ENCODE peak calls at places on chromosomes 2 and 18, in six cellular contexts. E is tibial nerve, W is NB4, I is erythroblast, R is H54, A is spleen. H is an unnamed sample.

GRCh38 chr2:216635701-216636541 is 2.7 kb downstream of the IGFBP2 start:
- DNase-seq in A (no peak), W (no peak), I (no peak), R (no peak), E (no peak), H (no peak)

GRCh38 chr2:181742908-181743722 is 62.8 kb upstream of the NEUROD1 start:
- DNase-seq in I (peak; percentile 57), R (no peak), W (peak; percentile 68), E (peak; percentile 64), A (no peak), H (no peak)

GRCh38 chr2:140695163-140695562 is 1435.7 kb downstream of the LRP1B start:
- DNase-seq in W (peak; percentile 13), R (peak; percentile 34), A (no peak), I (no peak), E (no peak), H (no peak)

GRCh38 chr2:235534608-235535422 is 41.0 kb downstream of the AGAP1 start:
- DNase-seq in W (no peak), E (no peak), R (no peak), A (peak; percentile 59), I (no peak), H (no peak)

GRCh38 chr2:125837108-125837507 is 818.9 kb upstream of the GYPC start:
- DNase-seq in R (no peak), A (no peak), I (no peak), E (no peak), W (no peak), H (no peak)

GRCh38 chr18:48022531-48023330 is 92.3 kb upstream of the SMAD2 start:
- DNase-seq in I (peak; percentile 67), E (no peak), R (peak; percentile 55), W (peak; percentile 90), A (no peak), H (peak; percentile 39)

GRCh38 chr2:217289909-217290283 is 430.0 kb upstream of the TNP1 start:
- DNase-seq in E (no peak), I (peak; percentile 87), W (no peak), A (no peak), R (no peak), H (no peak)

GRCh38 chr2:117794668-117795067 is 19.8 kb upstream of the DDX18 start:
- DNase-seq in A (no peak), R (no peak), I (no peak), W (no peak), E (no peak), H (no peak)

GRCh38 chr2:40431600-40431955 is 20.3 kb downstream of the SLC8A1 start:
- DNase-seq in A (no peak), W (peak; percentile 52), R (no peak), I (no peak), E (no peak), H (no peak)

GRCh38 chr2:18479901-18480369 is 80.5 kb downstream of the RDH14 start:
- DNase-seq in I (no peak), R (no peak), W (no peak), E (peak; percentile 42), A (no peak), H (no peak)

GRCh38 chr2:48205137-48205798 is 299.0 kb upstream of the FBXO11 start:
- DNase-seq in E (no peak), R (no peak), W (peak; percentile 31), I (peak; percentile 50), A (no peak), H (no peak)

GRCh38 chr2:202790676-202791075 is 80.9 kb downstream of the ICA1L start:
- DNase-seq in A (no peak), W (no peak), I (no peak), E (no peak), R (no peak), H (no peak)

GRCh38 chr2:147488472-147488871 is 356.4 kb upstream of the ACVR2A start:
- DNase-seq in E (no peak), R (no peak), A (no peak), W (no peak), I (no peak), H (no peak)

GRCh38 chr2:99507964-99508818 is 18.4 kb upstream of the REV1 start:
- DNase-seq in R (no peak), I (no peak), E (no peak), W (peak; percentile 22), A (no peak), H (no peak)

GRCh38 chr2:82675186-82675585 is 1783.9 kb downstream of the SUCLG1 start:
- DNase-seq in R (peak; percentile 1), E (no peak), I (no peak), A (no peak), W (no peak), H (no peak)

GRCh38 chr2:96527052-96527964 is 9.2 kb upstream of the ARID5A start:
- DNase-seq in R (no peak), A (peak; percentile 88), E (no peak), W (peak; percentile 74), I (no peak), H (peak; percentile 74)

GRCh38 chr2:128169933-128170709 is 79.1 kb downstream of the UGGT1 start:
- DNase-seq in R (no peak), I (no peak), W (no peak), E (no peak), A (no peak), H (no peak)
- TF ChIP-seq POLR2A in R (no peak), I (no peak), W (no peak), E (no peak), A (no peak), H (no peak)

GRCh38 chr2:113890253-113891235 is 655 bp downstream of the ACTR3 start:
- DNase-seq in W (peak; percentile 84), I (peak; percentile 84), A (peak; percentile 93), E (peak; percentile 56), R (no peak), H (no peak)
- TF ChIP-seq POLR2A in W (peak; percentile 52), I (peak; percentile 68), A (peak; percentile 64), E (peak; percentile 54), R (peak; percentile 16), H (peak; percentile 89)

GRCh38 chr2:227818569-227819397 is 5.1 kb downstream of the CCL20 start:
- DNase-seq in R (peak; percentile 44), E (peak; percentile 61), A (no peak), W (peak; percentile 100), I (no peak), H (no peak)
- TF ChIP-seq POLR2A in R (no peak), E (no peak), A (no peak), W (no peak), I (no peak), H (no peak)

DNA sequence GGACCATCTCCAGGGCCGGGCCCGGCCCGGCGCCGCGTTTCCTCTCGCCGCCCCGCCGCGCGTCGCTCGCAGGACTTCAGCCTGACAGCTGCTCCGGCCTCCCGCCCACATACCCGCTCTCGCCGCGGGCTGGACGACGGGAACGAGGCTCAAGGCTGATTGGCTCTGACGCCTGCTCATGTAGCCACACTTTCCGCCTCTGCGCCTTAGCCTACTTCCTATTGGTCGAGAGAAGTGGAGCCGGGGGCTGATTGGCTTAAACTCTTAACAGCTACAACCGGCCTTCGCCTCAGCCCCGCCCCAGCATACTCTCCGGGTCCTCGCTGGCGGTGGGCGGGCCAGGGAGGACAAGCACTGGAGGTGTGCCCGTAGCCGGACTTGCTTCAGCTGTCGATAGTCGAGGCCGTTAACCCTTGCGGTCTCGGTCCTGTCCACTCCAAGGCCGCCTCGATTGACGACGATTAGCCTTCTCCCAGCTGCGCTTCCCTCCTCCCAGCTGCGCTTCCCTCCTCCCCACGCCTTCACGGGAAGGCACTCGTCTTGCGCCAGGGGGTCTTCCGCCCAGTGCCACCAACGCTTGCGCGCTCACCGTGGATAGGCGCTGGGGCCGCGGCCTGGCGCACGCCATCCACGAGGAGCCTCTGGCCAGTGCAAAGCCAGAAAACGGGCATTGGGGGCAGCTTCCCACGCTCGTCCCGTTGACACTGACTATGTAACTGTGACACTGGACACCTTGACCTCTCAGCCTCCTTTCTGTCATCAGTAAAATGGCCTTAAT is at the start of gene PRADC1:
- DNase-seq in R (peak; percentile 95), W (peak; percentile 100), E (peak; percentile 99), A (peak; percentile 98), I (peak; percentile 99), H (peak; percentile 97)
- TF ChIP-seq POLR2A in R (peak; percentile 51), W (peak; percentile 72), E (no peak), A (peak; percentile 36), I (peak; percentile 33), H (peak; percentile 63)

DNA sequence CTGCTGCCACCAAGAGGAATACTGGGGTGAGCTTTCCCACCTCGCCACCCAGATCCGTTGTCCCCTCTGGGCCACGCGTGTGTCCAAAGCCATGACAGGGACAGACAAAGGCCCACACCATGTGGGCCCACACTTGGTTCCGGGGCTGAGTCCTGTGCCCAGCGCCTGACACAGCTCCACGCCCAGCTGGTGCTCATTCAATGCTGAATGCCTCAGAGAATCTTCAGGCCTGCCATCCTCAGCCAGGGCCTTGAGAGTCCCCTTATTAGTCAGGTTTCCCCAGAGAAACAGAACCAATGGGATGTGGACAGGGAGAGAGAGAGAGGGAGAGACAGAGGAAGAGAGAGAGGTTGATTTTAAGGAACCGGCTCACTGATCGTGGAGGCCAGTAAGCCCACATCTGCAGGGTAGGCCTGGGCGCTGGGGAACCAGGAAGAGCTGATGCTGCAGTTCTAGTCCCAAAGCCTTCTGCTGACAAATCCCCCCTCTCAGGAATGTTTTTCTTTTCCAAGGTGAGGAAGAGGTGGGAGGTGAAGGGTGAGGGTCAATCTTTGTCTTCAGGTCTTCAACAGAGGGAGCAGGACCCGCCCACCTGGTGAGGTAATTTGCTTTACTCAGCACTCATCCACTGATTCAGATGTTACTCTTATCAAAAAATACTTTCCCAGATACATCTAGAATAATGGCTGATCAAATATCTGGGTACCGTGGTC is 10.2 kb upstream of the SPATA3 start:
- DNase-seq in I (no peak), E (no peak), R (no peak), W (no peak), A (no peak), H (no peak)
- TF ChIP-seq POLR2A in I (no peak), E (no peak), R (no peak), W (no peak), A (no peak), H (peak; percentile 46)

GRCh38 chr2:11344956-11345671 is 678 bp upstream of the ROCK2 start:
- DNase-seq in A (no peak), E (peak; percentile 92), W (peak; percentile 82), I (peak; percentile 78), R (peak; percentile 54), H (no peak)
- TF ChIP-seq POLR2A in A (peak; percentile 10), E (no peak), W (peak; percentile 19), I (peak; percentile 1), R (peak; percentile 5), H (no peak)

GRCh38 chr2:103818176-103818575 is 1035.7 kb upstream of the POU3F3 start:
- DNase-seq in E (no peak), I (no peak), R (no peak), A (no peak), W (no peak), H (no peak)

GRCh38 chr2:103819599-103819998 is 1034.3 kb upstream of the POU3F3 start:
- DNase-seq in R (no peak), E (no peak), W (no peak), I (no peak), A (no peak), H (no peak)

GRCh38 chr2:103815732-103816131 is 1038.2 kb upstream of the POU3F3 start:
- DNase-seq in I (no peak), W (no peak), A (no peak), R (no peak), E (no peak), H (no peak)

GRCh38 chr2:103817746-103818145 is 1036.2 kb upstream of the POU3F3 start:
- DNase-seq in E (no peak), I (no peak), W (no peak), A (no peak), R (no peak), H (no peak)
- TF ChIP-seq POLR2A in E (no peak), I (no peak), W (no peak), A (no peak), R (no peak), H (no peak)

GRCh38 chr18:79964330-79965118 is at the start of gene HSBP1L1:
- DNase-seq in W (no peak), R (no peak), A (peak; percentile 95), E (no peak), I (peak; percentile 82), H (peak; percentile 78)
- TF ChIP-seq POLR2A in W (no peak), R (no peak), A (no peak), E (no peak), I (no peak), H (peak; percentile 30)

H was measured in GM12891.